ENCODE peak calls at places on chromosomes 2 and 18, in nine cellular contexts. A is NCI-H748 treated with DMSO at 0.1 percent for 48 hours, H is HT-29, T is tibial nerve, S is left kidney, K is neuronal stem cell, E is EH, U is fibroblast of mammary gland, Y is GM04503. M is an unnamed sample.

GRCh38 chr18:26089247-26090129 is 925 bp downstream of the SS18 start:
- DNase-seq in A (peak; percentile 57), H (peak; percentile 36), T (no peak), S (peak; percentile 61), K (peak; percentile 35), E (peak; percentile 40), U (peak; percentile 56), Y (no peak), M (no peak)

GRCh38 chr2:20682166-20682565 is 15.2 kb downstream of the GDF7 start:
- DNase-seq in A (no peak), H (peak; percentile 15), T (no peak), S (peak; percentile 36), K (no peak), E (peak; percentile 60), U (no peak), Y (no peak), M (no peak)

GRCh38 chr2:133789743-133790142 is 221.5 kb upstream of the NCKAP5 start:
- DNase-seq in A (no peak), H (no peak), T (no peak), S (no peak), K (no peak), E (peak; percentile 18), U (no peak), Y (no peak), M (no peak)

GRCh38 chr2:227057060-227057459 is 106.9 kb downstream of the COL4A4 start:
- DNase-seq in A (no peak), H (no peak), T (no peak), S (no peak), K (no peak), E (no peak), U (peak; percentile 32), Y (no peak), M (no peak)

GRCh38 chr2:16495812-16496211 is 169.8 kb downstream of the CYRIA start:
- DNase-seq in A (no peak), H (no peak), T (no peak), S (peak; percentile 49), K (no peak), E (no peak), U (peak; percentile 2), Y (no peak), M (no peak)

GRCh38 chr2:215952860-215953637 is 60.3 kb downstream of the MREG start:
- DNase-seq in A (no peak), H (no peak), T (no peak), S (no peak), K (no peak), E (no peak), U (no peak), Y (no peak), M (no peak)

GRCh38 chr2:3406501-3406900 is 27.0 kb downstream of the TRAPPC12 start:
- DNase-seq in A (no peak), H (no peak), T (no peak), S (no peak), K (no peak), E (no peak), U (no peak), Y (no peak), M (no peak)

GRCh38 chr2:219042750-219043149 is 1.4 kb upstream of the CFAP65 start:
- DNase-seq in A (no peak), H (peak; percentile 43), T (no peak), S (no peak), K (no peak), E (no peak), U (no peak), Y (no peak), M (no peak)

GRCh38 chr18:74921057-74921820 is 287.7 kb downstream of the PTGR3 start:
- DNase-seq in A (no peak), H (no peak), T (no peak), S (no peak), K (no peak), E (no peak), U (no peak), Y (no peak), M (no peak)

GRCh38 chr18:76348267-76349066 is 146.6 kb downstream of the ZNF516 start:
- DNase-seq in A (peak; percentile 67), H (no peak), T (no peak), S (peak; percentile 75), K (no peak), E (no peak), U (no peak), Y (no peak), M (no peak)

GRCh38 chr2:221111739-221112138 is 460.4 kb downstream of the EPHA4 start:
- DNase-seq in A (no peak), H (no peak), T (no peak), S (no peak), K (no peak), E (no peak), U (no peak), Y (no peak), M (no peak)

GRCh38 chr2:233331536-233331935 is 22.8 kb upstream of the DGKD start:
- DNase-seq in A (no peak), H (no peak), T (peak; percentile 16), S (peak; percentile 24), K (no peak), E (no peak), U (no peak), Y (no peak), M (no peak)